ENCODE peak calls at places on chromosomes 2 and 18, in ten cellular contexts. E, V, G, W, S, N, L, C, Q and P are unnamed samples. For H3K36me3, the result is how much of the 10 kb centered on the place peaks cover.

GRCh38 chr2:236319036-236319435 is 54.8 kb upstream of the ASB18 start:
- DNase-seq in V (no peak), C (no peak), Q (no peak), W (no peak), E (no peak), G (no peak), S (no peak), L (no peak), N (no peak), P (no peak)

GRCh38 chr2:171615071-171615470 is 72.2 kb upstream of the DYNC1I2 start:
- DNase-seq in V (no peak), G (no peak), Q (peak), C (no peak), E (no peak), N (no peak), W (no peak), L (peak), S (no peak), P (no peak)

GRCh38 chr2:54672587-54673456 is 50.6 kb upstream of the EML6 start:
- DNase-seq in S (peak), E (no peak), C (no peak), W (no peak), Q (no peak), V (no peak), N (no peak), G (no peak), L (no peak), P (no peak)

GRCh38 chr18:12836551-12836950 is 47.5 kb downstream of the PTPN2 start:
- DNase-seq in V (no peak), S (no peak), E (no peak), W (no peak), N (no peak), Q (no peak), C (no peak), L (no peak), G (no peak), P (no peak)

GRCh38 chr2:216023055-216023648 is 9.8 kb upstream of the MREG start:
- DNase-seq in E (no peak), N (peak), L (peak), W (peak), C (no peak), Q (peak), G (no peak), S (peak), V (no peak), P (no peak)

GRCh38 chr2:65265090-65266045 is 37.7 kb downstream of the ACTR2 start:
- DNase-seq in G (no peak), C (no peak), W (peak), E (peak), N (peak), S (no peak), L (peak), Q (peak), V (no peak), P (no peak)

GRCh38 chr2:23617167-23617787 is 232.3 kb downstream of the KLHL29 start:
- DNase-seq in S (peak), W (no peak), C (peak), L (peak), G (no peak), E (no peak), V (peak), Q (peak), N (no peak), P (no peak)

GRCh38 chr18:6203791-6204190 is 210.9 kb downstream of the L3MBTL4 start:
- DNase-seq in L (no peak), Q (no peak), S (peak), C (no peak), W (no peak), V (no peak), E (no peak), G (no peak), N (no peak), P (no peak)

GRCh38 chr2:216059233-216059834 is 22.3 kb downstream of the PECR start:
- DNase-seq in E (no peak), L (no peak), Q (no peak), W (no peak), G (no peak), N (no peak), S (no peak), V (no peak), C (no peak), P (no peak)

GRCh38 chr18:79424880-79425572 is 29.3 kb downstream of the NFATC1 start:
- DNase-seq in E (no peak), C (no peak), G (no peak), V (no peak), W (peak), Q (no peak), S (no peak), N (no peak), L (no peak), P (no peak)

GRCh38 chr18:11784905-11785304 is 66.3 kb upstream of the CHMP1B start:
- DNase-seq in L (no peak), G (no peak), Q (no peak), N (no peak), V (no peak), C (no peak), E (no peak), S (no peak), W (no peak), P (no peak)

GRCh38 chr2:86254576-86255538 is 55.6 kb downstream of the MRPL35 start:
- DNase-seq in Q (no peak), W (no peak), L (no peak), C (no peak), G (no peak), N (no peak), V (peak), E (no peak), S (peak), P (no peak)

GRCh38 chr2:201357216-201357615 is at the start of gene FLACC1:
- DNase-seq in N (peak), Q (peak), E (peak), W (peak), G (no peak), V (no peak), C (no peak), S (no peak), L (peak), P (no peak)

DNA sequence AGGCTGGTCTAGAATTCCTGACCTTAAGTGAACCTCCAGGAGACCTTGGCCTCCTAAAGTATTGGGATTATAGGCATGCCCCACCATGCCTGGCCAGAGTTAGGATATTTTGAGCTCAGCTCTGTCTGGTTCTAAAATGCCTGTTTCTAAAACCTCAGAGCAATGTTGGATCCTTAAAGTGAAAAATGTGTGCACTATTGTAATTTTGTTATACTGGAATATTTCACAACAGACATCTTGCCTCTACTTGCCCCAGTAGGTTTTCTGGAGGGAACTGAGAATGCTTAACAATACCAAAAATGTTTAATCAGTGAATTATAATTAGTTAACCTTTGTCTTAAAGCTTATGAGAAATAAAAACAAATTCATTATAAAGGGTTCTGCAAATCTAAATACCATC is 144.6 kb upstream of the CCDC195 start:
- DNase-seq in W (no peak), S (no peak), C (no peak), N (no peak), Q (no peak), E (no peak), L (no peak), V (no peak), G (no peak), P (no peak)
- H3K36me3 ChIP-seq in W (under half), S (under half), C (under half), N (under half), Q (under half), E (under half), L (under half), V (under half), G (half or more), P (under half)

DNA sequence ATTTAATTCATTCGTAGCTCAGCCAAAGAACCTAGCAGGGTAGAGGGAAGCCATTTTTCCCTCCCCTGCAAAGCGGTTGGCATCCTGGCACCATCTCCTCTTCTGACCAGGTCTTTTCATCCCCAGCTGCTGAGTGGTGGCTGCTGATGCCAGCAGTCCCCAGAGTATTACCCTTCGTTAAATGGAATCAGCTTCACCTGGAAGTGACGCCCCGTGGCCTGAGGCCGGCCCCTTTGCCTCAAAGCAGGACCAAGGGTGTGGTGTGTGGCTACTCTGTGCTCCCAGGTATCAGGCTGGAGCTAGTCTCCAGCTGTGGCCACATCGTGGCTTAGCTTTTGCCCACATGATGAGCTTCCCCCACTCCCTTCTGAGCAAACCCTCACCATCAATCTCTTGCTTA is 12.3 kb upstream of the SP100 start:
- DNase-seq in V (no peak), Q (no peak), G (no peak), E (no peak), W (no peak), L (no peak), C (no peak), N (no peak), S (no peak), P (no peak)
- H3K36me3 ChIP-seq in V (under half), Q (under half), G (under half), E (under half), W (under half), L (under half), C (under half), N (under half), S (under half), P (under half)

DNA sequence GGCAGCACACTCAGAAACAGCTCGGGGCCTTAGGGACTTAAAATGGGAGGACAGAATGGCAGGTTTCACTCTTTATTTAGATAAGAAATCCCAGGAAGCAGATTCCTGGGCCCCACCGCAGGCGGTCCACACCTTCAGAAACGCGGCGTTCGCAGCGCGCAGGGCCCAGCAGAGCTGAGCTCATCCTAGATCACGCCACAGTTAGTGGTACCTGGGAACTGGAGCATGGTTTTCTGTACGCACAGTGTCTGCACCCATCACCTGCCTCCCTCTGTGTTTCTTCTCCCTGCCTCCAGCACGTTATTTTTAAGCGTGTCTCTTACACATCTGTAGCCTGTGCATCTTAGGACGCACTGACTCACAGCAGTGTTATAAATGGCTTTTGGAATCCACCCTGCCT is 242.1 kb downstream of the ALPK2 start:
- DNase-seq in L (no peak), Q (no peak), W (no peak), E (no peak), N (peak), C (no peak), G (no peak), S (no peak), V (no peak), P (no peak)
- H3K36me3 ChIP-seq in L (half or more), Q (under half), W (under half), E (under half), N (under half), C (under half), G (under half), S (under half), V (half or more), P (under half)

GRCh38 chr2:113712941-113713340 is 43.5 kb downstream of the SLC35F5 start:
- DNase-seq in S (no peak), E (no peak), N (no peak), G (no peak), V (no peak), C (no peak), Q (no peak), L (no peak), W (no peak), P (no peak)
- H3K36me3 ChIP-seq in S (under half), E (under half), N (under half), G (under half), V (half or more), C (under half), Q (under half), L (under half), W (under half), P (under half)